ENCODE peak calls at places on chromosomes 2 and 18, in nine cellular contexts. Y, V, G, D, O, R, X, A and N are unnamed samples.

GRCh38 chr2:54572262-54572635 is 116.1 kb downstream of the SPTBN1 start:
- DNase-seq in Y (no peak), V (no peak), G (no peak), D (no peak), O (no peak), R (no peak), X (peak), A (peak), N (no peak)

GRCh38 chr2:22880161-22880560 is 504.8 kb upstream of the KLHL29 start:
- DNase-seq in Y (no peak), V (no peak), G (no peak), D (no peak), O (no peak), R (no peak), X (no peak), A (no peak), N (no peak)

GRCh38 chr2:156340377-156340776 is 7.9 kb upstream of the NR4A2 start:
- DNase-seq in Y (no peak), V (no peak), G (no peak), D (no peak), O (no peak), R (peak), X (no peak), A (no peak), N (no peak)

GRCh38 chr2:172674034-172674967 is 61.3 kb upstream of the RAPGEF4 start:
- DNase-seq in Y (peak), V (peak), G (no peak), D (no peak), O (peak), R (peak), X (peak), A (no peak), N (peak)

GRCh38 chr2:96888082-96889011 is 18.5 kb upstream of the SEMA4C start:
- DNase-seq in Y (no peak), V (no peak), G (no peak), D (no peak), O (no peak), R (no peak), X (peak), A (no peak), N (no peak)

GRCh38 chr2:47344890-47345583 is 57.9 kb upstream of the MSH2 start:
- DNase-seq in Y (peak), V (peak), G (no peak), D (peak), O (no peak), R (no peak), X (peak), A (no peak), N (peak)

GRCh38 chr18:58392336-58393000 is 236.4 kb downstream of the ALPK2 start:
- DNase-seq in Y (no peak), V (no peak), G (no peak), D (no peak), O (no peak), R (no peak), X (peak), A (no peak), N (no peak)

GRCh38 chr2:226142452-226142851 is 657.2 kb downstream of the IRS1 start:
- DNase-seq in Y (no peak), V (no peak), G (no peak), D (no peak), O (no peak), R (no peak), X (no peak), A (no peak), N (no peak)

GRCh38 chr2:172701250-172701649 is 34.4 kb upstream of the RAPGEF4 start:
- DNase-seq in Y (no peak), V (no peak), G (no peak), D (no peak), O (no peak), R (no peak), X (no peak), A (no peak), N (no peak)

GRCh38 chr2:205684871-205685313 is 2.6 kb downstream of the NRP2 start:
- DNase-seq in Y (peak), V (no peak), G (no peak), D (no peak), O (no peak), R (no peak), X (no peak), A (no peak), N (no peak)

GRCh38 chr18:31954349-31954748 is 11.4 kb upstream of the TRAPPC8 start:
- DNase-seq in Y (no peak), V (no peak), G (no peak), D (no peak), O (no peak), R (no peak), X (no peak), A (no peak), N (no peak)

GRCh38 chr2:224894356-224894755 is 147.9 kb downstream of the DOCK10 start:
- DNase-seq in Y (no peak), V (no peak), G (no peak), D (no peak), O (peak), R (no peak), X (no peak), A (no peak), N (no peak)

GRCh38 chr2:164430166-164430783 is 191.0 kb downstream of the GRB14 start:
- DNase-seq in Y (peak), V (no peak), G (no peak), D (no peak), O (peak), R (peak), X (peak), A (no peak), N (peak)

GRCh38 chr2:240662681-240663080 is 20.0 kb downstream of the AQP12B start:
- DNase-seq in Y (no peak), V (no peak), G (no peak), D (no peak), O (no peak), R (no peak), X (no peak), A (no peak), N (no peak)

GRCh38 chr2:42367835-42368234 is 6.8 kb upstream of the COX7A2L start:
- DNase-seq in Y (peak), V (no peak), G (no peak), D (no peak), O (no peak), R (no peak), X (peak), A (no peak), N (no peak)

GRCh38 chr2:234203135-234203984 is 152.9 kb downstream of the SPP2 start:
- DNase-seq in Y (no peak), V (no peak), G (no peak), D (no peak), O (no peak), R (no peak), X (no peak), A (no peak), N (no peak)

GRCh38 chr2:88212251-88212790 is 42.2 kb downstream of the THNSL2 start:
- DNase-seq in Y (no peak), V (no peak), G (no peak), D (no peak), O (no peak), R (no peak), X (peak), A (no peak), N (peak)

GRCh38 chr2:128275498-128276045 is 43.1 kb downstream of the HS6ST1 start:
- DNase-seq in Y (no peak), V (no peak), G (no peak), D (no peak), O (no peak), R (no peak), X (no peak), A (no peak), N (no peak)

GRCh38 chr2:127275789-127276188 is 18.2 kb downstream of the ERCC3 start:
- DNase-seq in Y (no peak), V (no peak), G (no peak), D (no peak), O (no peak), R (no peak), X (peak), A (no peak), N (no peak)

GRCh38 chr18:80247403-80247916 is at the start of gene PARD6G:
- DNase-seq in Y (peak), V (peak), G (peak), D (peak), O (peak), R (peak), X (peak), A (peak), N (peak)

GRCh38 chr2:76391663-76392062 is 680.9 kb upstream of the GCFC2 start:
- DNase-seq in Y (no peak), V (peak), G (no peak), D (no peak), O (no peak), R (no peak), X (no peak), A (no peak), N (no peak)

GRCh38 chr2:215022418-215022817 is 116.0 kb downstream of the ABCA12 start:
- DNase-seq in Y (no peak), V (no peak), G (no peak), D (no peak), O (no peak), R (no peak), X (no peak), A (no peak), N (no peak)

GRCh38 chr2:60091311-60091710 is 462.1 kb downstream of the BCL11A start:
- DNase-seq in Y (no peak), V (no peak), G (no peak), D (no peak), O (no peak), R (no peak), X (no peak), A (no peak), N (no peak)

GRCh38 chr18:48817021-48817461 is 133.7 kb downstream of the SMAD7 start:
- DNase-seq in Y (no peak), V (peak), G (no peak), D (peak), O (no peak), R (no peak), X (peak), A (no peak), N (peak)

GRCh38 chr2:205763708-205764501 is 81.6 kb downstream of the NRP2 start:
- DNase-seq in Y (peak), V (peak), G (no peak), D (peak), O (peak), R (peak), X (peak), A (no peak), N (peak)

GRCh38 chr2:66251520-66251919 is 183.4 kb upstream of the MEIS1 start:
- DNase-seq in Y (no peak), V (no peak), G (no peak), D (no peak), O (no peak), R (no peak), X (no peak), A (no peak), N (no peak)

GRCh38 chr2:43718530-43719124 is 42.4 kb upstream of the C1GALT1C1L start:
- DNase-seq in Y (no peak), V (no peak), G (no peak), D (no peak), O (no peak), R (no peak), X (no peak), A (no peak), N (no peak)

GRCh38 chr2:217277646-217278048 is 417.8 kb upstream of the TNP1 start:
- DNase-seq in Y (no peak), V (peak), G (no peak), D (no peak), O (no peak), R (no peak), X (peak), A (no peak), N (no peak)

GRCh38 chr2:159904127-159904564 is 106.1 kb upstream of the CD302 start:
- DNase-seq in Y (no peak), V (no peak), G (peak), D (no peak), O (peak), R (peak), X (no peak), A (peak), N (no peak)

GRCh38 chr18:55264108-55264507 is 304.8 kb upstream of the CCDC68 start:
- DNase-seq in Y (peak), V (no peak), G (no peak), D (no peak), O (no peak), R (no peak), X (no peak), A (no peak), N (no peak)

GRCh38 chr2:241461693-241462677 is 46.4 kb downstream of the STK25 start:
- DNase-seq in Y (no peak), V (no peak), G (no peak), D (no peak), O (no peak), R (no peak), X (no peak), A (no peak), N (no peak)

GRCh38 chr2:160590664-160591063 is 97.1 kb upstream of the RBMS1 start:
- DNase-seq in Y (no peak), V (no peak), G (no peak), D (no peak), O (no peak), R (no peak), X (no peak), A (no peak), N (no peak)

GRCh38 chr2:112312821-112313220 is 37.4 kb downstream of the ZC3H6 start:
- DNase-seq in Y (no peak), V (no peak), G (no peak), D (no peak), O (no peak), R (no peak), X (no peak), A (no peak), N (no peak)